ENCODE peak calls at places on chromosome 10, in six cellular contexts. C, V, H, P, L and E are unnamed samples.

GRCh38 chr10:70890917-70891431 is 2.6 kb upstream of the PCBD1 start:
- DNase-seq in C (no peak), V (peak; percentile 72), H (peak; percentile 49), P (peak; percentile 70), L (peak; percentile 37), E (no peak)

GRCh38 chr10:84267503-84268126 is 22.8 kb downstream of the RGR start:
- DNase-seq in C (no peak), V (no peak), H (no peak), P (no peak), L (peak; percentile 77), E (no peak)

GRCh38 chr10:119655566-119656001 is 4.4 kb downstream of the BAG3 start:
- DNase-seq in C (no peak), V (peak; percentile 46), H (peak; percentile 69), P (peak; percentile 89), L (peak; percentile 94), E (peak; percentile 77)

GRCh38 chr10:99346247-99346646 is 17.1 kb downstream of the CNNM1 start:
- DNase-seq in C (no peak), V (no peak), H (no peak), P (no peak), L (peak; percentile 90), E (no peak)

GRCh38 chr10:7819126-7819470 is 793 bp downstream of the TAF3 start:
- DNase-seq in C (peak; percentile 39), V (peak; percentile 23), H (peak; percentile 19), P (peak; percentile 35), L (peak; percentile 84), E (no peak)

GRCh38 chr10:123637326-123637880 is 28.8 kb upstream of the GPR26 start:
- DNase-seq in C (no peak), V (no peak), H (no peak), P (no peak), L (peak; percentile 90), E (no peak)

GRCh38 chr10:118615888-118616287 is 20.4 kb upstream of the PRLHR start:
- DNase-seq in C (no peak), V (no peak), H (no peak), P (no peak), L (peak; percentile 51), E (no peak)

GRCh38 chr10:50512743-50513416 is 110.9 kb downstream of the SGMS1 start:
- DNase-seq in C (no peak), V (no peak), H (no peak), P (no peak), L (no peak), E (no peak)

GRCh38 chr10:128803790-128804189 is 663.3 kb upstream of the MGMT start:
- DNase-seq in C (no peak), V (no peak), H (no peak), P (no peak), L (no peak), E (no peak)

GRCh38 chr10:132787253-132788179 is 1.6 kb upstream of the NKX6-2 start:
- DNase-seq in C (no peak), V (no peak), H (no peak), P (no peak), L (no peak), E (no peak)

GRCh38 chr10:88048312-88048711 is 184.9 kb downstream of the PTEN start:
- DNase-seq in C (no peak), V (no peak), H (no peak), P (no peak), L (peak; percentile 30), E (no peak)

GRCh38 chr10:29297678-29298077 is 8.8 kb downstream of the LYZL1 start:
- DNase-seq in C (no peak), V (no peak), H (no peak), P (no peak), L (no peak), E (no peak)

GRCh38 chr10:111648046-111648445 is 535.5 kb downstream of the GPAM start:
- DNase-seq in C (no peak), V (no peak), H (no peak), P (no peak), L (peak; percentile 97), E (no peak)

GRCh38 chr10:3010819-3011422 is 56.4 kb upstream of the PFKP start:
- DNase-seq in C (no peak), V (no peak), H (no peak), P (no peak), L (no peak), E (no peak)

GRCh38 chr10:76550806-76551205 is 1086.8 kb downstream of the KCNMA1 start:
- DNase-seq in C (no peak), V (no peak), H (no peak), P (no peak), L (no peak), E (no peak)

GRCh38 chr10:70835895-70836294 is 20.1 kb downstream of the SGPL1 start:
- DNase-seq in C (no peak), V (no peak), H (no peak), P (no peak), L (peak; percentile 75), E (no peak)

GRCh38 chr10:49408437-49409306 is 12.8 kb upstream of the DRGX start:
- DNase-seq in C (no peak), V (no peak), H (no peak), P (no peak), L (no peak), E (no peak)

GRCh38 chr10:94138391-94138790 is 144.7 kb downstream of the PLCE1 start:
- DNase-seq in C (no peak), V (no peak), H (no peak), P (no peak), L (peak; percentile 64), E (no peak)

GRCh38 chr10:95308389-95309302 is 17.8 kb upstream of the PDLIM1 start:
- DNase-seq in C (peak; percentile 93), V (peak; percentile 54), H (peak; percentile 86), P (peak; percentile 79), L (peak; percentile 94), E (peak; percentile 89)

GRCh38 chr10:44963772-44964633 is 4.4 kb downstream of the RASSF4 start:
- DNase-seq in C (peak; percentile 72), V (peak; percentile 90), H (peak; percentile 81), P (peak; percentile 96), L (no peak), E (peak; percentile 87)

GRCh38 chr10:35898722-35899485 is 256.8 kb upstream of the FZD8 start:
- DNase-seq in C (no peak), V (peak; percentile 45), H (no peak), P (no peak), L (no peak), E (no peak)

GRCh38 chr10:48599830-48600134 is 5.1 kb downstream of the ARHGAP22 start:
- DNase-seq in C (no peak), V (no peak), H (no peak), P (no peak), L (peak; percentile 43), E (no peak)

GRCh38 chr10:62341419-62341818 is 32.8 kb upstream of the ZNF365 start:
- DNase-seq in C (no peak), V (no peak), H (no peak), P (no peak), L (no peak), E (no peak)
- H3K9me3 ChIP-seq in C (peaks cover 7% of the 10 kb centered on the region), V (peaks cover 70% of the 10 kb centered on the region), H (peaks cover 6% of the 10 kb centered on the region), P (no peaks in the 10 kb centered on the region), L (peaks cover 10% of the 10 kb centered on the region), E (peaks cover 1% of the 10 kb centered on the region)

GRCh38 chr10:131238669-131239280 is 72.7 kb downstream of the TCERG1L start:
- DNase-seq in C (no peak), V (no peak), H (no peak), P (no peak), L (no peak), E (no peak)
- H3K4me1 ChIP-seq in C (no peaks in the 10 kb centered on the region), V (no peaks in the 10 kb centered on the region), H (no peaks in the 10 kb centered on the region), P (no peaks in the 10 kb centered on the region), L (no peaks in the 10 kb centered on the region), E (no peaks in the 10 kb centered on the region)

GRCh38 chr10:43557214-43557613 is 17.2 kb downstream of the ZNF239 start:
- DNase-seq in C (no peak), V (no peak), H (no peak), P (no peak), L (no peak), E (no peak)
- H3K9me3 ChIP-seq in C (peaks cover 4% of the 10 kb centered on the region), V (peaks cover 22% of the 10 kb centered on the region), H (no peaks in the 10 kb centered on the region), P (no peaks in the 10 kb centered on the region), L (peaks cover 3% of the 10 kb centered on the region), E (peaks cover 38% of the 10 kb centered on the region)

GRCh38 chr10:31926765-31927596 is 1.6 kb downstream of the ARHGAP12 start:
- DNase-seq in C (no peak), V (no peak), H (no peak), P (no peak), L (peak; percentile 59), E (no peak)
- H3K4me1 ChIP-seq in C (no peaks in the 10 kb centered on the region), V (peaks cover 50% of the 10 kb centered on the region), H (peaks cover 23% of the 10 kb centered on the region), P (peaks cover 29% of the 10 kb centered on the region), L (peaks cover 34% of the 10 kb centered on the region), E (no peaks in the 10 kb centered on the region)

GRCh38 chr10:131776496-131776895 is 124.3 kb upstream of the PPP2R2D start:
- DNase-seq in C (no peak), V (no peak), H (no peak), P (no peak), L (no peak), E (no peak)

GRCh38 chr10:131773989-131774343 is 126.8 kb upstream of the PPP2R2D start:
- DNase-seq in C (no peak), V (no peak), H (no peak), P (no peak), L (no peak), E (no peak)

GRCh38 chr10:131775833-131776232 is 125.0 kb upstream of the PPP2R2D start:
- DNase-seq in C (no peak), V (no peak), H (no peak), P (no peak), L (no peak), E (no peak)

GRCh38 chr10:131774618-131775443 is 126.0 kb upstream of the PPP2R2D start:
- DNase-seq in C (no peak), V (no peak), H (no peak), P (no peak), L (no peak), E (no peak)

GRCh38 chr10:131775444-131775832 is 125.4 kb upstream of the PPP2R2D start:
- DNase-seq in C (no peak), V (no peak), H (no peak), P (no peak), L (no peak), E (no peak)
- H3K9me3 ChIP-seq in C (peaks cover 2% of the 10 kb centered on the region), V (peaks cover 33% of the 10 kb centered on the region), H (peaks cover 11% of the 10 kb centered on the region), P (peaks cover 10% of the 10 kb centered on the region), L (no peaks in the 10 kb centered on the region), E (peaks cover 38% of the 10 kb centered on the region)